ENCODE peak calls at places on chromosomes 12 and 14, in seven cellular contexts. One of them, this sample, is unnamed.

GRCh38 chr12:116630762-116631161 is 71.6 kb downstream of the MAP1LC3B2 start:
- DNase-seq in effector memory CD4-positive, alpha-beta T cell: no peak
- DNase-seq in NCI-H187: no peak
- DNase-seq in amygdala: no peak
- DNase-seq in fibroblast of the conjunctiva: no peak
- DNase-seq in H7: no peak
- DNase-seq in HTR-8/SVneo: no peak
- DNase-seq in this sample: no peak

GRCh38 chr14:61925043-61925442 is 162.8 kb downstream of the SNAPC1 start:
- DNase-seq in effector memory CD4-positive, alpha-beta T cell: no peak
- DNase-seq in NCI-H187: no peak
- DNase-seq in amygdala: peak; percentile 16
- DNase-seq in fibroblast of the conjunctiva: no peak
- DNase-seq in H7: no peak
- DNase-seq in HTR-8/SVneo: peak; percentile 75
- DNase-seq in this sample: no peak

GRCh38 chr14:69763761-69764510 is 3.0 kb upstream of the SRSF5 start:
- DNase-seq in effector memory CD4-positive, alpha-beta T cell: no peak
- DNase-seq in NCI-H187: no peak
- DNase-seq in amygdala: no peak
- DNase-seq in fibroblast of the conjunctiva: no peak
- DNase-seq in H7: no peak
- DNase-seq in HTR-8/SVneo: no peak
- DNase-seq in this sample: peak; percentile 53

GRCh38 chr14:72521045-72521444 is 372.9 kb downstream of the DPF3 start:
- DNase-seq in effector memory CD4-positive, alpha-beta T cell: no peak
- DNase-seq in NCI-H187: no peak
- DNase-seq in amygdala: no peak
- DNase-seq in fibroblast of the conjunctiva: no peak
- DNase-seq in H7: no peak
- DNase-seq in HTR-8/SVneo: no peak
- DNase-seq in this sample: no peak

GRCh38 chr14:58871972-58872530 is 234.3 kb downstream of the DACT1 start:
- DNase-seq in effector memory CD4-positive, alpha-beta T cell: no peak
- DNase-seq in NCI-H187: no peak
- DNase-seq in amygdala: no peak
- DNase-seq in fibroblast of the conjunctiva: peak; percentile 27
- DNase-seq in H7: no peak
- DNase-seq in HTR-8/SVneo: no peak
- DNase-seq in this sample: no peak

GRCh38 chr14:65164068-65164824 is 61.9 kb upstream of the MAX start:
- DNase-seq in effector memory CD4-positive, alpha-beta T cell: no peak
- DNase-seq in NCI-H187: peak; percentile 47
- DNase-seq in amygdala: no peak
- DNase-seq in fibroblast of the conjunctiva: peak; percentile 50
- DNase-seq in H7: peak; percentile 60
- DNase-seq in HTR-8/SVneo: peak; percentile 90
- DNase-seq in this sample: peak; percentile 60

GRCh38 chr14:100533647-100534485 is 53.4 kb downstream of the BEGAIN start:
- DNase-seq in effector memory CD4-positive, alpha-beta T cell: no peak
- DNase-seq in NCI-H187: no peak
- DNase-seq in amygdala: no peak
- DNase-seq in fibroblast of the conjunctiva: no peak
- DNase-seq in H7: peak; percentile 34
- DNase-seq in HTR-8/SVneo: no peak
- DNase-seq in this sample: no peak

GRCh38 chr12:125330645-125331341 is 265.6 kb downstream of the AACS start:
- DNase-seq in effector memory CD4-positive, alpha-beta T cell: no peak
- DNase-seq in NCI-H187: no peak
- DNase-seq in amygdala: peak; percentile 75
- DNase-seq in fibroblast of the conjunctiva: no peak
- DNase-seq in H7: peak; percentile 97
- DNase-seq in HTR-8/SVneo: peak; percentile 70
- DNase-seq in this sample: peak; percentile 26

GRCh38 chr12:57543666-57544065 is 3.3 kb downstream of the DCTN2 start:
- DNase-seq in effector memory CD4-positive, alpha-beta T cell: no peak
- DNase-seq in NCI-H187: no peak
- DNase-seq in amygdala: peak; percentile 21
- DNase-seq in fibroblast of the conjunctiva: no peak
- DNase-seq in H7: no peak
- DNase-seq in HTR-8/SVneo: no peak
- DNase-seq in this sample: no peak

GRCh38 chr14:63752449-63753169 is 24.7 kb upstream of the SGPP1 start:
- DNase-seq in effector memory CD4-positive, alpha-beta T cell: no peak
- DNase-seq in NCI-H187: no peak
- DNase-seq in amygdala: no peak
- DNase-seq in fibroblast of the conjunctiva: no peak
- DNase-seq in H7: no peak
- DNase-seq in HTR-8/SVneo: peak; percentile 90
- DNase-seq in this sample: peak; percentile 38

GRCh38 chr12:120849765-120850164 is 54.4 kb downstream of the SPPL3 start:
- DNase-seq in effector memory CD4-positive, alpha-beta T cell: no peak
- DNase-seq in NCI-H187: no peak
- DNase-seq in amygdala: no peak
- DNase-seq in fibroblast of the conjunctiva: no peak
- DNase-seq in H7: no peak
- DNase-seq in HTR-8/SVneo: peak; percentile 28
- DNase-seq in this sample: peak; percentile 22

GRCh38 chr12:5912437-5913334 is 32.4 kb downstream of the ANO2 start:
- DNase-seq in effector memory CD4-positive, alpha-beta T cell: no peak
- DNase-seq in NCI-H187: no peak
- DNase-seq in amygdala: no peak
- DNase-seq in fibroblast of the conjunctiva: no peak
- DNase-seq in H7: peak; percentile 89
- DNase-seq in HTR-8/SVneo: peak; percentile 31
- DNase-seq in this sample: no peak

GRCh38 chr12:62679569-62679968 is 212.9 kb downstream of the MON2 start:
- DNase-seq in effector memory CD4-positive, alpha-beta T cell: no peak
- DNase-seq in NCI-H187: no peak
- DNase-seq in amygdala: no peak
- DNase-seq in fibroblast of the conjunctiva: no peak
- DNase-seq in H7: no peak
- DNase-seq in HTR-8/SVneo: no peak
- DNase-seq in this sample: no peak

GRCh38 chr12:40170593-40170992 is 54.2 kb upstream of the LRRK2 start:
- DNase-seq in effector memory CD4-positive, alpha-beta T cell: no peak
- DNase-seq in NCI-H187: no peak
- DNase-seq in amygdala: no peak
- DNase-seq in fibroblast of the conjunctiva: no peak
- DNase-seq in H7: no peak
- DNase-seq in HTR-8/SVneo: no peak
- DNase-seq in this sample: no peak

GRCh38 chr12:113247123-113248045 is 26.1 kb downstream of the TPCN1 start:
- DNase-seq in effector memory CD4-positive, alpha-beta T cell: no peak
- DNase-seq in NCI-H187: peak; percentile 57
- DNase-seq in amygdala: no peak
- DNase-seq in fibroblast of the conjunctiva: no peak
- DNase-seq in H7: no peak
- DNase-seq in HTR-8/SVneo: no peak
- DNase-seq in this sample: no peak

This sample was measured in RKO.